ENCODE peak calls at places on chromosome 18, in ten cellular contexts. P, Y, M, I, W, J, T, S, G and F are unnamed samples. For H3K9me3, the result is how much of the 10 kb centered on the place peaks cover.

GRCh38 chr18:45865466-45865865 is 40.0 kb downstream of the SIGLEC15 start:
- DNase-seq in J (no peak), P (no peak), Y (no peak), M (no peak), I (no peak), S (no peak), W (no peak), G (no peak), T (no peak), F (no peak)

GRCh38 chr18:13606589-13607254 is 119.6 kb downstream of the FAM210A start:
- DNase-seq in J (no peak), W (no peak), G (no peak), T (no peak), I (no peak), S (no peak), Y (no peak), M (no peak), P (no peak), F (no peak)

GRCh38 chr18:47595816-47596501 is 334.5 kb downstream of the SMAD2 start:
- DNase-seq in W (no peak), M (no peak), Y (no peak), P (no peak), G (peak), I (no peak), T (peak), S (no peak), J (no peak), F (no peak)

GRCh38 chr18:70022636-70023035 is 75.0 kb upstream of the CD226 start:
- DNase-seq in I (no peak), Y (no peak), M (no peak), P (no peak), J (no peak), W (no peak), G (no peak), S (no peak), T (no peak), F (no peak)

GRCh38 chr18:50373531-50373930 is 1.3 kb upstream of the SKA1 start:
- DNase-seq in G (peak), M (no peak), P (no peak), J (no peak), S (no peak), W (no peak), I (no peak), Y (no peak), T (no peak), F (no peak)

GRCh38 chr18:48848641-48849143 is 102.1 kb downstream of the SMAD7 start:
- DNase-seq in M (no peak), J (no peak), T (no peak), G (no peak), P (no peak), W (no peak), Y (no peak), S (no peak), I (no peak), F (no peak)

GRCh38 chr18:2881490-2882195 is 34.8 kb downstream of the EMILIN2 start:
- DNase-seq in G (no peak), P (peak), J (no peak), I (no peak), S (peak), W (no peak), Y (peak), T (no peak), M (no peak), F (no peak)

GRCh38 chr18:2536063-2536462 is 35.2 kb downstream of the METTL4 start:
- DNase-seq in T (no peak), J (no peak), G (no peak), P (no peak), M (no peak), Y (no peak), W (no peak), I (no peak), S (no peak), F (no peak)

GRCh38 chr18:63207154-63207790 is 112.3 kb downstream of the BCL2 start:
- DNase-seq in Y (no peak), M (no peak), G (no peak), P (no peak), I (no peak), W (no peak), J (no peak), S (no peak), T (peak), F (no peak)

GRCh38 chr18:73244411-73244810 is 376.6 kb upstream of the NETO1 start:
- DNase-seq in P (peak), I (no peak), W (no peak), G (no peak), M (no peak), Y (no peak), J (no peak), S (no peak), T (no peak), F (no peak)

DNA sequence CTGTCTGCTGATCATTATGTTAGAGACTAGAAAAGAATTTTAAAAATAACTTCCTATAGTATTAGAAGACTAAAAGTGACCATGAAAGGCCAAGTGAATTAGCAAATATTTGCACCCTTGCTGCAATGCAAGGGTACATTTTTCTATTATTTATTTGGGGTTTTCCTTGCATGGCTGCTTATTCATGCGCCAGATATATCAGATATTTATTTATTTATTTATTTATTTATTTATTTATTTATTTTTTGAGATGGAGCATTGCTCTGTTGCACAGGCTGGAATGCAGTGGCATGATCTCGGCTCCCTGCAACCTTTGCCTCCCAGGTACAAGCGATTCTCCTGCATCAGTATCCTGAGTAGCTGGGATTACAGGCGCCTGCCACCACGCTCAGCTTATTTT is 126.3 kb upstream of the LMAN1 start:
- DNase-seq in I (no peak), Y (no peak), G (no peak), M (no peak), J (no peak), W (no peak), S (no peak), P (no peak), T (no peak), F (no peak)
- H3K9me3 ChIP-seq in I (under half), Y (under half), G (under half), M (under half), J (under half), W (under half), S (under half), P (under half), T (under half), F (under half)

GRCh38 chr18:14928396-14928795 is 180.4 kb downstream of the ANKRD30B start:
- DNase-seq in P (no peak), G (no peak), I (no peak), T (no peak), S (no peak), Y (no peak), M (no peak), J (no peak), W (no peak), F (no peak)
- H3K9me3 ChIP-seq in P (half or more), G (half or more), I (under half), T (under half), S (under half), Y (under half), M (under half), J (under half), W (under half), F (under half)

GRCh38 chr18:35639296-35639695 is 57.8 kb downstream of the GALNT1 start:
- DNase-seq in I (no peak), S (no peak), J (no peak), T (no peak), W (no peak), P (no peak), G (no peak), Y (no peak), M (no peak), F (no peak)

GRCh38 chr18:35641916-35642315 is 60.4 kb downstream of the GALNT1 start:
- DNase-seq in W (no peak), M (no peak), I (no peak), J (no peak), P (no peak), T (no peak), S (no peak), G (no peak), Y (no peak), F (no peak)

GRCh38 chr18:35646449-35646848 is 64.9 kb downstream of the GALNT1 start:
- DNase-seq in J (no peak), I (no peak), S (no peak), M (no peak), T (no peak), Y (no peak), G (no peak), P (no peak), W (no peak), F (no peak)

GRCh38 chr18:35641467-35641866 is 59.9 kb downstream of the GALNT1 start:
- DNase-seq in M (no peak), G (no peak), Y (no peak), T (no peak), I (no peak), P (no peak), J (no peak), W (no peak), S (no peak), F (no peak)

GRCh38 chr18:35642802-35643201 is 61.3 kb downstream of the GALNT1 start:
- DNase-seq in M (no peak), S (no peak), I (no peak), G (peak), P (no peak), J (no peak), Y (no peak), T (no peak), W (no peak), F (no peak)
- H3K9me3 ChIP-seq in M (under half), S (under half), I (under half), G (under half), P (under half), J (under half), Y (under half), T (under half), W (under half), F (under half)

DNA sequence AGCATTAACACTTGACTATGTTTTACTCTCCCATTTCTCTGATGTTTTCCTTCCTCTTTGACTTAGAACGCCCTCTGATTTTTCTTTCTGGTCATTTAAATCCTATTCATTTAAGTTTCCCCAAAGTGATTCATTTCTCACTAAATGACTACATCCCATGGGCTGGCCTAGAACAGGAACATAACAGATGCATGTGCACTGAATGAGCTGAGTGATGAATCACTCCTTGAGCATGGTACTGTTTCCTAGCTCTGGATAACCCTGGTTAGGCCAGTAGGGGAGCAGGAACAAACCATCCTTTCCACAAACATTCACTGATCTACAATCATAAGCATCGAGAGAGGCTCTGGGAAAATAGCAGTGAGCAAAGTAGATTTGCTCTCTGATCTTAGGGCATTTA is 221.9 kb upstream of the SETBP1 start:
- DNase-seq in G (no peak), Y (no peak), I (no peak), W (no peak), J (no peak), P (no peak), M (no peak), T (no peak), S (no peak), F (no peak)
- H3K9me3 ChIP-seq in G (under half), Y (under half), I (under half), W (under half), J (under half), P (under half), M (under half), T (under half), S (under half), F (under half)

GRCh38 chr18:55876254-55876653 is 288.3 kb upstream of the TCF4 start:
- DNase-seq in Y (no peak), G (no peak), S (no peak), M (no peak), T (no peak), I (no peak), J (no peak), P (no peak), W (no peak), F (no peak)

GRCh38 chr18:55878224-55878623 is 290.2 kb upstream of the TCF4 start:
- DNase-seq in M (no peak), G (no peak), S (no peak), P (no peak), I (no peak), Y (no peak), J (no peak), W (no peak), T (no peak), F (no peak)

GRCh38 chr18:55875330-55875933 is 287.4 kb upstream of the TCF4 start:
- DNase-seq in M (no peak), T (no peak), S (no peak), W (no peak), J (no peak), G (no peak), P (no peak), I (no peak), Y (no peak), F (no peak)

GRCh38 chr18:55879331-55879730 is 291.3 kb upstream of the TCF4 start:
- DNase-seq in J (no peak), P (no peak), S (no peak), I (no peak), M (no peak), Y (no peak), G (no peak), T (no peak), W (no peak), F (no peak)

GRCh38 chr18:55877321-55877720 is 289.3 kb upstream of the TCF4 start:
- DNase-seq in I (no peak), J (no peak), P (no peak), T (no peak), W (no peak), M (no peak), G (no peak), S (no peak), Y (no peak), F (no peak)
- H3K9me3 ChIP-seq in I (under half), J (under half), P (under half), T (under half), W (under half), M (under half), G (under half), S (under half), Y (under half), F (under half)

GRCh38 chr18:9988665-9989064 is 74.8 kb downstream of the VAPA start:
- DNase-seq in S (no peak), I (no peak), Y (no peak), M (no peak), W (no peak), G (no peak), J (no peak), T (no peak), P (no peak), F (no peak)

GRCh38 chr18:9989481-9989880 is 75.7 kb downstream of the VAPA start:
- DNase-seq in I (no peak), P (no peak), M (peak), W (no peak), S (no peak), G (no peak), T (no peak), J (no peak), Y (no peak), F (no peak)

GRCh38 chr18:9992300-9992987 is 78.6 kb downstream of the VAPA start:
- DNase-seq in M (no peak), J (no peak), S (no peak), I (no peak), P (no peak), G (no peak), Y (no peak), W (no peak), T (no peak), F (no peak)

GRCh38 chr18:9992988-9993845 is 79.4 kb downstream of the VAPA start:
- DNase-seq in I (no peak), P (no peak), G (no peak), T (no peak), M (no peak), J (no peak), Y (no peak), S (no peak), W (no peak), F (no peak)

DNA sequence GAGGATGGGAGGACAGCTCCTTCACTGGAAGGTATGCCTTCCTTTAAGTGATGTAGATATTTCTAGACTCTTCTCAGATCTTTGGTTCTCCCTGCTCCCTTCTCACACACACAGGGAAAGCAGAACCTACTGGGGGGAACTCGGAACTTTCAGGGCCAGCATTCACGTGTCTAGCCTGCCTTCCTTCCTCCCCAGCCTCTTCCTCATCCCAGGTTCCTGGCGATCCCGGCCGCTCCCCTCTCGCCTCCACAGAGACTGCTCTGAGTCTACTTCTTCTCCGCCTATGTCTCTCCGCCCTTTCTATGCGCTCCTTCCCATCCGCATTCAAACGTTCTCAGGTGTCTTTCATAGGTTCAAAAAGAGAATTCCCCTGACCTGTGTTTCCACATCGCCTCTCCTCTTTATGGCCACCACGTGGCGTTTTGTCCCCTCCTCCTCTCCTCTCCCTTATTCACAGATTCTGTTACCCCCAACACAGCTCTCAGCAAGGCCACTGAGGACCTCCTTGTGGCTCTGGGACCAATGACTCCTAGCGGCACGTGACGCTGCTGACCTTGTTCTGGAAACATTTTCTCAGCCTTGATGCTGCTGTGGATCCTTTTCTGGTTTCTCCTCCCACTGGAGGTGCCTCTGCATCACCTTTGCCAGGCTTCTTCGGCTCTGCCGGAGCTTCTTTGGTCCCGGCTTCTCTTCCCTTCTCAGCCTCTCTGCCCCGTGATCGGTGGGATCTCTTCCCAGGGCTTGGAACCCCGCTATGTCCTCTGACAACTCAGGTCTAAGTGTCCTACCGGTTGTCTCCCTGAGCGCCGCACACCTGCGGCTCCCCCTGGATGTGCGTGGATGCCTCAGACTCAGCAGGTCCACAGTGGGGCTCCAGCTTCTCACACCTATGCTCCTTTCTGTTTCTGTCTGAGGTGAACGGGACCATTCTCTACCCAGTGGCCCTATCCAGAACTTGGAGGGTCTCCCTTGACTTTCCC is 77.5 kb downstream of the VAPA start:
- DNase-seq in S (no peak), W (no peak), J (no peak), T (no peak), P (no peak), Y (no peak), G (no peak), I (no peak), M (no peak), F (no peak)
- H3K9me3 ChIP-seq in S (under half), W (under half), J (under half), T (under half), P (under half), Y (under half), G (under half), I (under half), M (under half), F (under half)

GRCh38 chr18:71398530-71398929 is 1109.7 kb downstream of the SOCS6 start:
- DNase-seq in W (no peak), Y (no peak), I (no peak), J (no peak), M (no peak), T (no peak), G (peak), P (no peak), S (no peak), F (no peak)
- H3K9me3 ChIP-seq in W (under half), Y (under half), I (under half), J (under half), M (under half), T (under half), G (half or more), P (under half), S (under half), F (under half)

DNA sequence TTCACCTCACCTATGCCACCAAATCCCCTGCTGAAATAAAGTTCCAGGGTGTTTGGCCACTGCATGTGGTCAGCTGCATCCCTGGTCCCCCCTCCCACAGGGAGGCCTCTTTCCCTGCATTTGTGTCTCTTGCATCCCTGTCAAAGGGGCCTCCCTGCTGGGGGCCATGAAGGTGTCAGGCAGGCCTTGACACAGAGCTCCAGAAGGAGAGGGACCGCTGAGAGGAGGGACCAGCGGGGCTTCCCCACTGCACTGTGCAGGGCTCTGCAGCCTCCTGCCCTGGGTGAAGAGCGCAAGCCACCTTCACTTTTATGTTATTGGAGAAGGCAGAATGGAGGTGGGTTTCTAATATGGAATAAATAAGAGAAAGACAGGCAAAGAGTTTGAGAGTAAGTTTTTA is 230.2 kb downstream of the ANKRD30B start:
- DNase-seq in Y (no peak), P (no peak), I (no peak), G (no peak), M (no peak), S (no peak), T (no peak), W (no peak), J (no peak), F (no peak)
- H3K9me3 ChIP-seq in Y (under half), P (half or more), I (under half), G (under half), M (under half), S (under half), T (under half), W (under half), J (under half), F (under half)

DNA sequence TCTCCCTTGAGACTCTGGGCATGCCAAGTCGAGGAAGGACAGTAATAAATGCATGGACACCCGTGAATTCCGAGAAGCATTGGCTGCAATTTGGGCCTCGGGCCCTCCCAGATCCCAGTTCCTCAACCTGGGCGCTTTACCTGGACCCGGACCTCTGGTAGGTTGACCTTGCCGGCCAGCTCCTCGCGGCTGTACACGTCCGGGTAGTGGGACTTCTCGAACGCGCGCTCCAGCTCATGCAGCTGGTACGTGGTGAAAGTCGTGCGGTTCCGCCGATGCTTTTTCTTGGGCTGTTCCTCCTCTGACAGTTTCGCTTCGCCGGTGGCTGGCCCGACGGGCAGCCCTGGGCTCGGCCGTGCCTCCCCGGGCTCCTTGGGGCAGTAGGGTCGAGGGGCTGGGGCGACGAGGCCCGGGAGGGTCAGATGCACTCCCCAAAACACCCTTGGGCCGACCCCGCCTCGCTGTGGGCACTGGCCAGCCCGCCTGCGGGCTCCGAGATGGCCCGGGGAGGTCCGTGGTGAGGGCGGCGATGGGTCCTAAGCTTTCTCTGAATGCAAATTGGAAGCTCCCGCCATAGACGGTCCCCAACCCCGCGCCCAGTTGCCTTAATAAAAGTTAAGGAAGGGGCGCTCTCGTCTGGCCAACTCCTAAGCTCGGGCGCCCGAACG is 899 bp downstream of the RAX start:
- DNase-seq in S (no peak), M (no peak), J (no peak), W (no peak), P (no peak), G (peak), T (no peak), Y (no peak), I (no peak), F (no peak)
- H3K9me3 ChIP-seq in S (under half), M (under half), J (under half), W (under half), P (under half), G (under half), T (under half), Y (under half), I (under half), F (under half)

GRCh38 chr18:39913790-39914366 is 2041.2 kb upstream of the PIK3C3 start:
- DNase-seq in S (no peak), M (no peak), I (no peak), W (no peak), P (no peak), J (no peak), Y (no peak), T (no peak), G (no peak), F (no peak)
- H3K9me3 ChIP-seq in S (under half), M (under half), I (under half), W (under half), P (under half), J (under half), Y (under half), T (under half), G (under half), F (under half)